ENCODE peak calls at places on chromosomes 6 and 20, in ten cellular contexts. D is GOT3; L is activated CD4-positive, alpha-beta T cell treated with anti-CD3 and anti-CD28 coated beads, Interleukin-2, amount 50 U/mL, for 1 hour; G is psoas muscle; W is neural crest cell; B is stimulated activated CD8-positive, alpha-beta memory T cell treated with anti-CD3 and anti-CD28 coated beads, Interleukin-4, amount 100 ng/mL, for 1 hour; P is stimulated activated CD4-positive, alpha-beta T cell treated with anti-CD3 and anti-CD28 coated beads, Interleukin-12 subunit alpha, Interleukin-12 subunit beta, amount 100 ng/mL, for 4 hours; T is WTC11; N is dorsolateral prefrontal cortex; H is putamen. K is an unnamed sample.

GRCh38 chr6:165889636-165890403 is 226.8 kb upstream of the PDE10A start:
- DNase-seq in D (no peak), L (no peak), G (no peak), W (peak), B (no peak), P (no peak), T (peak), N (no peak), H (no peak), K (no peak)

GRCh38 chr6:6678185-6678671 is 89.7 kb downstream of the LY86 start:
- DNase-seq in D (no peak), L (no peak), G (no peak), W (no peak), B (no peak), P (no peak), T (no peak), N (no peak), H (no peak), K (no peak)

GRCh38 chr6:43953794-43954310 is 173.4 kb downstream of the MRPL14 start:
- DNase-seq in D (no peak), L (no peak), G (peak), W (no peak), B (no peak), P (no peak), T (peak), N (no peak), H (no peak), K (no peak)

GRCh38 chr6:84447651-84448050 is 220.2 kb upstream of the CEP162 start:
- DNase-seq in D (no peak), L (no peak), G (no peak), W (no peak), B (no peak), P (no peak), T (peak), N (no peak), H (no peak), K (no peak)

GRCh38 chr20:33279261-33279910 is 3.6 kb upstream of the BPIFB1 start:
- DNase-seq in D (no peak), L (no peak), G (no peak), W (no peak), B (no peak), P (no peak), T (no peak), N (no peak), H (no peak), K (no peak)

GRCh38 chr6:91534614-91535013 is 947.7 kb upstream of the MAP3K7 start:
- DNase-seq in D (no peak), L (no peak), G (no peak), W (no peak), B (no peak), P (no peak), T (no peak), N (no peak), H (no peak), K (no peak)

GRCh38 chr6:118168421-118168820 is 261.4 kb downstream of the SLC35F1 start:
- DNase-seq in D (no peak), L (no peak), G (no peak), W (no peak), B (no peak), P (no peak), T (no peak), N (no peak), H (no peak), K (no peak)

GRCh38 chr6:169251371-169251802 is 2.3 kb downstream of the THBS2 start:
- DNase-seq in D (no peak), L (no peak), G (no peak), W (no peak), B (no peak), P (no peak), T (no peak), N (no peak), H (peak), K (no peak)

GRCh38 chr6:127023001-127023778 is 95.3 kb upstream of the RSPO3 start:
- DNase-seq in D (no peak), L (no peak), G (no peak), W (no peak), B (no peak), P (no peak), T (no peak), N (no peak), H (no peak), K (no peak)

GRCh38 chr6:15792842-15793241 is 130.0 kb upstream of the DTNBP1 start:
- DNase-seq in D (no peak), L (no peak), G (no peak), W (no peak), B (no peak), P (no peak), T (no peak), N (no peak), H (no peak), K (no peak)

GRCh38 chr20:62617711-62618483 is 24.4 kb upstream of the SLCO4A1 start:
- DNase-seq in D (no peak), L (peak), G (peak), W (no peak), B (peak), P (peak), T (no peak), N (no peak), H (no peak), K (peak)

GRCh38 chr6:31270788-31271640 is 878 bp downstream of the HLA-C start:
- DNase-seq in D (no peak), L (peak), G (peak), W (peak), B (peak), P (peak), T (peak), N (peak), H (no peak), K (no peak)

GRCh38 chr20:6299451-6299850 is 176.6 kb upstream of the FERMT1 start:
- DNase-seq in D (no peak), L (no peak), G (no peak), W (no peak), B (no peak), P (no peak), T (no peak), N (no peak), H (no peak), K (no peak)

GRCh38 chr20:2658414-2659354 is 5.3 kb downstream of the IDH3B start:
- DNase-seq in D (no peak), L (no peak), G (no peak), W (no peak), B (no peak), P (peak), T (no peak), N (no peak), H (no peak), K (no peak)

GRCh38 chr6:137743493-137743892 is 123.6 kb upstream of the TNFAIP3 start:
- DNase-seq in D (no peak), L (no peak), G (no peak), W (no peak), B (no peak), P (no peak), T (no peak), N (no peak), H (no peak), K (no peak)

GRCh38 chr6:146146836-146147235 is 118.0 kb downstream of the GRM1 start:
- DNase-seq in D (no peak), L (no peak), G (no peak), W (no peak), B (no peak), P (no peak), T (no peak), N (no peak), H (no peak), K (no peak)

GRCh38 chr20:37042986-37043972 is 52.5 kb downstream of the RBL1 start:
- DNase-seq in D (no peak), L (no peak), G (no peak), W (no peak), B (no peak), P (no peak), T (no peak), N (no peak), H (no peak), K (peak)

GRCh38 chr20:8229090-8229489 is 97.0 kb downstream of the PLCB1 start:
- DNase-seq in D (no peak), L (no peak), G (no peak), W (no peak), B (no peak), P (no peak), T (no peak), N (no peak), H (no peak), K (no peak)

GRCh38 chr6:138196142-138196738 is 22.1 kb downstream of the PBOV1 start:
- DNase-seq in D (no peak), L (no peak), G (no peak), W (no peak), B (no peak), P (no peak), T (no peak), N (no peak), H (no peak), K (no peak)

GRCh38 chr20:46293084-46293483 is 15.2 kb downstream of the CDH22 start:
- DNase-seq in D (no peak), L (no peak), G (no peak), W (no peak), B (no peak), P (no peak), T (no peak), N (no peak), H (no peak), K (no peak)

GRCh38 chr20:61263084-61263695 is 11.1 kb downstream of the CDH4 start:
- DNase-seq in D (no peak), L (peak), G (no peak), W (peak), B (peak), P (peak), T (peak), N (no peak), H (no peak), K (no peak)

GRCh38 chr6:6771224-6771915 is 182.8 kb downstream of the LY86 start:
- DNase-seq in D (no peak), L (no peak), G (no peak), W (no peak), B (no peak), P (no peak), T (no peak), N (no peak), H (no peak), K (no peak)

GRCh38 chr6:2817778-2818443 is 23.8 kb downstream of the SERPINB1 start:
- DNase-seq in D (no peak), L (no peak), G (no peak), W (no peak), B (no peak), P (no peak), T (no peak), N (no peak), H (no peak), K (no peak)

K was measured in stimulated activated naive B cell treated with anti-CD40 and anti-IgM and Interleukin-4, amounts not matched to agents 10 μg/mL and 1 μg/mL and 100 μg/mL, for 72 hours.